ENCODE peak calls at places on chromosomes 7 and 10, in six cellular contexts. M, S, R, X, J and K are unnamed samples.
A peak's percentile ranks its signal among the peaks of the same experiment; 100 is the strongest.

GRCh38 chr7:148507741-148508285 is 82.8 kb upstream of the C7orf33 start:
- DNase-seq in M (no peak), S (no peak), R (no peak), X (no peak), J (no peak), K (no peak)

GRCh38 chr7:33757563-33758165 is 147.7 kb upstream of the BMPER start:
- DNase-seq in M (no peak), S (no peak), R (no peak), X (peak; percentile 47), J (peak; percentile 65), K (no peak)

GRCh38 chr7:41326616-41327015 is 376.3 kb downstream of the INHBA start:
- DNase-seq in M (no peak), S (no peak), R (no peak), X (no peak), J (no peak), K (no peak)

GRCh38 chr10:101132636-101133473 is 1.8 kb downstream of the TLX1 start:
- DNase-seq in M (no peak), S (no peak), R (no peak), X (no peak), J (no peak), K (no peak)

GRCh38 chr7:149637911-149638565 is 135.3 kb downstream of the ZNF467 start:
- DNase-seq in M (no peak), S (no peak), R (no peak), X (no peak), J (no peak), K (no peak)

GRCh38 chr7:71385362-71385761 is 253.4 kb downstream of the GALNT17 start:
- DNase-seq in M (no peak), S (no peak), R (no peak), X (no peak), J (no peak), K (no peak)

GRCh38 chr10:86265877-86266259 is 100.7 kb downstream of the GRID1 start:
- DNase-seq in M (no peak), S (no peak), R (peak; percentile 24), X (no peak), J (no peak), K (no peak)

GRCh38 chr10:51129946-51130554 is 55.8 kb downstream of the PRKG1 start:
- DNase-seq in M (no peak), S (no peak), R (no peak), X (peak; percentile 11), J (peak; percentile 5), K (no peak)

GRCh38 chr10:86265236-86265876 is 101.2 kb downstream of the GRID1 start:
- DNase-seq in M (peak; percentile 59), S (no peak), R (peak; percentile 31), X (no peak), J (no peak), K (no peak)

GRCh38 chr10:77195101-77195500 is 442.5 kb downstream of the KCNMA1 start:
- DNase-seq in M (no peak), S (no peak), R (no peak), X (peak; percentile 90), J (peak; percentile 88), K (no peak)

GRCh38 chr10:91247360-91248111 is 27.1 kb downstream of the PCGF5 start:
- DNase-seq in M (no peak), S (no peak), R (no peak), X (peak; percentile 12), J (peak; percentile 57), K (no peak)

GRCh38 chr7:133786401-133786937 is 340.7 kb upstream of the LRGUK start:
- DNase-seq in M (no peak), S (no peak), R (no peak), X (no peak), J (no peak), K (no peak)

GRCh38 chr7:727104-727805 is at the start of gene PRKAR1B:
- DNase-seq in M (no peak), S (no peak), R (no peak), X (no peak), J (peak; percentile 60), K (no peak)

GRCh38 chr10:42646692-42647640 is 8.6 kb upstream of the ZNF33B start:
- DNase-seq in M (no peak), S (no peak), R (no peak), X (no peak), J (no peak), K (no peak)

GRCh38 chr7:7103343-7104313 is 78.7 kb upstream of the C1GALT1 start:
- DNase-seq in M (no peak), S (no peak), R (no peak), X (peak; percentile 74), J (peak; percentile 78), K (no peak)

GRCh38 chr7:109793-110556 is 82.4 kb upstream of the FAM20C start:
- DNase-seq in M (no peak), S (no peak), R (peak; percentile 30), X (no peak), J (no peak), K (no peak)

GRCh38 chr10:23994459-23995046 is 214.4 kb upstream of the KIAA1217 start:
- DNase-seq in M (peak; percentile 13), S (no peak), R (peak; percentile 73), X (peak; percentile 39), J (peak; percentile 66), K (no peak)

GRCh38 chr10:89215511-89215910 is 8.4 kb upstream of the CH25H start:
- DNase-seq in M (no peak), S (no peak), R (no peak), X (peak; percentile 20), J (peak; percentile 78), K (no peak)

GRCh38 chr7:114530074-114530611 is 115.5 kb downstream of the FOXP2 start:
- DNase-seq in M (no peak), S (no peak), R (no peak), X (peak; percentile 36), J (peak; percentile 33), K (no peak)

DNA sequence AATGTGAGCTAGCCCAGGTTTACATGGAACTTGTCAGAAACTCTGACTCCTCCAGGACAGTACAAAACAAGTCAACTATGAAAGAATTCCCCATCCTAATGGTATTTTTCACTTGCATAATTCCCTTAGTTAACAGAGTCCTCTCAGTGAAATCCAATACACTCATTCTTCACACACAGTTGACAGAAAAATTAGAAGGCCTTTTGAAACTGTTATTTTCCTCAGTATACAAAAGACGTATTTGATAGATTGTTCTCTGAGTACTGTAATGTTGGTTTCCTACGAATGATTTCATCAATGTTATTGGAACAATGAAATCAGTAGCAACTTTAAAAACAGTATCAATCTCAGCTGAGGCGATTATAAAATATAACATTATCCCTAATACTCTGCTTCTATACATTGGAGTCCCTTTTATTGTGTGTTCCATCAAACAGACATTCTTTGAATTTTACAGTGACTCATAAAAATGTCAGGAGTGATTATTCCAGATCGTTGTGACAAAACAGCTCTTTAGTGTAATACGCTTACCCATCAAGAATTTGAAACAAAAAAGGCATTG is 136.4 kb upstream of the ANK3 start:
- DNase-seq in M (no peak), S (no peak), R (no peak), X (no peak), J (no peak), K (no peak)
- H3K27ac ChIP-seq in M (peak overlapping the region; percentile 95), S (no peak overlapping the region), R (no peak overlapping the region), X (no peak overlapping the region), J (no peak overlapping the region), K (peak overlapping the region; percentile 76)

GRCh38 chr7:100568176-100568935 is 5.3 kb downstream of the SAP25 start:
- DNase-seq in M (no peak), S (no peak), R (no peak), X (no peak), J (no peak), K (no peak)
- H3K27ac ChIP-seq in M (peak overlapping the region; percentile 82), S (no peak overlapping the region), R (peak overlapping the region; percentile 67), X (no peak overlapping the region), J (no peak overlapping the region), K (no peak overlapping the region)

GRCh38 chr10:72011976-72012512 is 47.8 kb downstream of the CHST3 start:
- DNase-seq in M (no peak), S (no peak), R (no peak), X (no peak), J (no peak), K (no peak)
- H3K27ac ChIP-seq in M (peak overlapping the region; percentile 95), S (peak overlapping the region; percentile 7), R (no peak overlapping the region), X (no peak overlapping the region), J (no peak overlapping the region), K (peak overlapping the region; percentile 98)

GRCh38 chr10:11326919-11327318 is 284.5 kb downstream of the USP6NL start:
- DNase-seq in M (peak; percentile 71), S (no peak), R (no peak), X (no peak), J (no peak), K (no peak)
- H3K27ac ChIP-seq in M (peak overlapping the region; percentile 14), S (no peak overlapping the region), R (no peak overlapping the region), X (no peak overlapping the region), J (no peak overlapping the region), K (no peak overlapping the region)